ENCODE peak calls at places on chromosomes 2 and 18, in four cellular contexts. One of them, this sample, is unnamed.

GRCh38 chr2:209512951-209513350 is 89.1 kb downstream of the MAP2 start:
- DNase-seq in transverse colon: no peak
- DNase-seq in WERI-Rb-1: no peak
- DNase-seq in MCF 10A: no peak
- DNase-seq in this sample: no peak

GRCh38 chr2:74188018-74188601 is 9.4 kb upstream of the MOB1A start:
- DNase-seq in WERI-Rb-1: peak; percentile 59
- DNase-seq in transverse colon: no peak
- DNase-seq in MCF 10A: peak; percentile 93
- DNase-seq in this sample: no peak

GRCh38 chr18:9094307-9095226 is 7.9 kb upstream of the NDUFV2 start:
- DNase-seq in WERI-Rb-1: no peak
- DNase-seq in MCF 10A: no peak
- DNase-seq in transverse colon: no peak
- DNase-seq in this sample: no peak

GRCh38 chr18:62539284-62540168 is 16.7 kb downstream of the ZCCHC2 start:
- DNase-seq in WERI-Rb-1: no peak
- DNase-seq in MCF 10A: no peak
- DNase-seq in transverse colon: no peak
- DNase-seq in this sample: no peak

GRCh38 chr2:28412625-28413151 is 20.0 kb downstream of the FOSL2 start:
- DNase-seq in MCF 10A: no peak
- DNase-seq in transverse colon: no peak
- DNase-seq in WERI-Rb-1: no peak
- DNase-seq in this sample: no peak

GRCh38 chr2:226023383-226023782 is 623.9 kb downstream of the NYAP2 start:
- DNase-seq in WERI-Rb-1: peak; percentile 27
- DNase-seq in MCF 10A: no peak
- DNase-seq in transverse colon: no peak
- DNase-seq in this sample: no peak

GRCh38 chr2:58006256-58006951 is 40.2 kb upstream of the VRK2 start:
- DNase-seq in MCF 10A: no peak
- DNase-seq in WERI-Rb-1: no peak
- DNase-seq in transverse colon: no peak
- DNase-seq in this sample: no peak

GRCh38 chr18:74577019-74577418 is 20.7 kb upstream of the ZNF407 start:
- DNase-seq in transverse colon: no peak
- DNase-seq in WERI-Rb-1: no peak
- DNase-seq in MCF 10A: no peak
- DNase-seq in this sample: no peak

GRCh38 chr18:2104620-2105462 is 466.5 kb downstream of the METTL4 start:
- DNase-seq in transverse colon: peak; percentile 42
- DNase-seq in MCF 10A: peak; percentile 68
- DNase-seq in WERI-Rb-1: peak; percentile 51
- DNase-seq in this sample: peak; percentile 38

GRCh38 chr2:172464340-172465129 is 37.1 kb downstream of the ITGA6 start:
- DNase-seq in MCF 10A: peak; percentile 71
- DNase-seq in transverse colon: no peak
- DNase-seq in WERI-Rb-1: no peak
- DNase-seq in this sample: no peak

GRCh38 chr2:42331569-42332284 is 29.3 kb downstream of the COX7A2L start:
- DNase-seq in MCF 10A: no peak
- DNase-seq in transverse colon: no peak
- DNase-seq in WERI-Rb-1: no peak
- DNase-seq in this sample: no peak

GRCh38 chr2:129004485-129004884 is 685.8 kb upstream of the HS6ST1 start:
- DNase-seq in transverse colon: peak; percentile 10
- DNase-seq in MCF 10A: peak; percentile 52
- DNase-seq in WERI-Rb-1: no peak
- DNase-seq in this sample: no peak

GRCh38 chr2:12704378-12704777 is 12.4 kb upstream of the TRIB2 start:
- DNase-seq in transverse colon: no peak
- DNase-seq in WERI-Rb-1: no peak
- DNase-seq in MCF 10A: peak; percentile 70
- DNase-seq in this sample: no peak

GRCh38 chr2:160007111-160007510 is 55.3 kb downstream of the PLA2R1 start:
- DNase-seq in WERI-Rb-1: no peak
- DNase-seq in MCF 10A: no peak
- DNase-seq in transverse colon: no peak
- DNase-seq in this sample: no peak

GRCh38 chr2:213336253-213336770 is 52.0 kb downstream of the SPAG16 start:
- DNase-seq in MCF 10A: no peak
- DNase-seq in WERI-Rb-1: no peak
- DNase-seq in transverse colon: no peak
- DNase-seq in this sample: no peak

GRCh38 chr18:43887491-43887890 is 610.2 kb upstream of the SYT4 start:
- DNase-seq in MCF 10A: no peak
- DNase-seq in WERI-Rb-1: no peak
- DNase-seq in transverse colon: no peak
- DNase-seq in this sample: no peak

GRCh38 chr2:212237350-212238095 is 301.1 kb downstream of the ERBB4 start:
- DNase-seq in MCF 10A: no peak
- DNase-seq in transverse colon: no peak
- DNase-seq in WERI-Rb-1: peak; percentile 38
- DNase-seq in this sample: no peak

GRCh38 chr2:157269922-157270321 is 12.4 kb downstream of the GALNT5 start:
- DNase-seq in MCF 10A: no peak
- DNase-seq in transverse colon: no peak
- DNase-seq in WERI-Rb-1: no peak
- DNase-seq in this sample: no peak

GRCh38 chr2:184620367-184620766 is 22.0 kb downstream of the ZNF804A start:
- DNase-seq in transverse colon: no peak
- DNase-seq in WERI-Rb-1: no peak
- DNase-seq in MCF 10A: peak; percentile 14
- DNase-seq in this sample: no peak

GRCh38 chr2:150485871-150486538 is 1.5 kb downstream of the RND3 start:
- DNase-seq in transverse colon: peak; percentile 80
- DNase-seq in MCF 10A: peak; percentile 87
- DNase-seq in WERI-Rb-1: peak; percentile 40
- DNase-seq in this sample: peak; percentile 36

GRCh38 chr2:238504181-238504711 is 77.5 kb downstream of the ASB1 start:
- DNase-seq in transverse colon: no peak
- DNase-seq in MCF 10A: no peak
- DNase-seq in WERI-Rb-1: no peak
- DNase-seq in this sample: no peak

DNA sequence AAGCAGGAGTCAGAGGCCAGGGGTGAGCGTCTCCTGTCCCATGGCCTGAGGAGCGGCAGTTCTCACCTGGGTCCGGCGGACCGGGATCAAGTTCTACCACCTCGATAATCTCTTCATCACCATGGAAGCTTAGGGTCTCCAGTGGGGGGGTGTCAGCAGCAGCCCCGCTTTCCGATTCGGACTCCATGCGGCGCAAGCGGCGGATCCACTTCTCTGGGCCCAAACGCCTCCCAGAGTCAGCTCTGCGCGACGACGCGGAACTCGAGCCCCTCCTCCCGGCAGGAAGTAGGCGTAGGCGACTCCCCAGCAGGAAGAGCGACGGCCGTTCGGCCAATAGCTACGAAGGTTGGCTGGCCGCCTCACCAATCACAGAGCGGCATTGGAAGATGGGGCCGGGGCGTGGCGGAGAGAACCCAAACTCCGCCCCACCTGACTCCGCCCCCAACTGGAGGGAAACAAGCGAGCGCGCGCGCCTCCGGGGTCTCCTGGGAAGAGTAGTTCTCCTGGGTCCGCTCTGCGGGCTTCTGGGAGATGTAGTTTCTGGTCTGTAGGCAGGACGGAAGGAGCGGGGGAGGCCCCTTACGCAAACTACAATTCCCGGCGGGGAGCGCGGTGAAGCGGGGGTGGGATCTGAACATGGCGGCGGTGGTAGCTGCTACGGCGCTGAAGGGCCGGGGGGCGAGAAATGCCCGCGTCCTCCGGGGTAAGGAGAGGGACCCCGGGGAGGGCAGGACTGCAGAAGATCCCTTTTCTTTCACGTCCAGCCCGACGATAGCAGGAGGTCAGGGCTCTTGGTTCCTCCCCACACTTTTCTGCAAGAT is at the start of the genes AAMP and PNKD:
- DNase-seq in MCF 10A: peak; percentile 100
- DNase-seq in transverse colon: peak; percentile 100
- DNase-seq in WERI-Rb-1: peak; percentile 99
- DNase-seq in this sample: peak; percentile 99
- TF ChIP-seq CTCF in MCF 10A: no peak
- TF ChIP-seq CTCF in transverse colon: no peak
- TF ChIP-seq CTCF in WERI-Rb-1: peak; percentile 25
- TF ChIP-seq CTCF in this sample: no peak

DNA sequence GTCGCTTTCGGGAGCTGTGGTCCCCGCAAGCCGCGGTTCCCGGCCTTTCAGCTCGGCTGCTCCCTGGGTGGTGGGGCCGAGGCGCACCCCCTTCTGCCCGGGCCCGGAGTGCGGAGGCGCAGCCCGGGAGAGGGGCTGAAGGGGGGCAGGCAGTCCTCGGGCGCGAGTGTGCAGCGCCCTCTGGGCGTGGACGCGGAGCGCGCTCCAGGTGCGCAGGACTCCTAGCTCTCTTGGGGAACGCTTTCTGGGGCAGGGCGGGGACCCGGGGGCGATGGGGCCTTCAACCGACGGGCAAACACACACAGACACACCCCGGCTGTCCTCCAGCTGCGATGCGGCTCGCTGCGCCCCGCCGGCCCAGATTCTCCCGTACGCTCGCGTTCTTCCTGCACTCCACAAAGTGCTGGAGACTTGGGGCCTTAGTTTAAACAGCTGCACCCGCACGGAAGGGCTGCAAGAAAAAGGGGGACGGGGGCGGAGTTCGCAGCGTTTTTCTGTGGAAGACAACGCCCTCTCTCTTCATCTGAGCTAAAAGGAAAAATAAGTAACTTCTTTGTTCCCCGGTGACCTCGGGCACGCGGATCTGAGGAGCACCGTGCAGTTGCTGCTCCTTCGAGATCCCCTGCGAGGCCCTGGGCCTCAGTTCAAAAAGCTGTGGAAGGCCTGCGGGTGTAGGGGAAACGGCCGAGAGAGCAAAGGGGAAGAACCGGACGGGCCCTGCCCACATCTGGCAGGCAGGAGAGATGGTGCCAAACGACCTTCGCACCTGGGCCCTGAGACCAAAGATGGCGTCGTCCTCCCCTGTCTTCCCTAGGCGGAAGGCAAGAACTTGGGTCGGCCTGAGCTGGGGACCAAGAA is 593 bp upstream of the SDC1 start:
- DNase-seq in transverse colon: peak; percentile 91
- DNase-seq in WERI-Rb-1: peak; percentile 93
- DNase-seq in MCF 10A: peak; percentile 81
- DNase-seq in this sample: no peak
- TF ChIP-seq CTCF in transverse colon: peak; percentile 43
- TF ChIP-seq CTCF in WERI-Rb-1: peak; percentile 96
- TF ChIP-seq CTCF in MCF 10A: peak; percentile 79
- TF ChIP-seq CTCF in this sample: no peak

DNA sequence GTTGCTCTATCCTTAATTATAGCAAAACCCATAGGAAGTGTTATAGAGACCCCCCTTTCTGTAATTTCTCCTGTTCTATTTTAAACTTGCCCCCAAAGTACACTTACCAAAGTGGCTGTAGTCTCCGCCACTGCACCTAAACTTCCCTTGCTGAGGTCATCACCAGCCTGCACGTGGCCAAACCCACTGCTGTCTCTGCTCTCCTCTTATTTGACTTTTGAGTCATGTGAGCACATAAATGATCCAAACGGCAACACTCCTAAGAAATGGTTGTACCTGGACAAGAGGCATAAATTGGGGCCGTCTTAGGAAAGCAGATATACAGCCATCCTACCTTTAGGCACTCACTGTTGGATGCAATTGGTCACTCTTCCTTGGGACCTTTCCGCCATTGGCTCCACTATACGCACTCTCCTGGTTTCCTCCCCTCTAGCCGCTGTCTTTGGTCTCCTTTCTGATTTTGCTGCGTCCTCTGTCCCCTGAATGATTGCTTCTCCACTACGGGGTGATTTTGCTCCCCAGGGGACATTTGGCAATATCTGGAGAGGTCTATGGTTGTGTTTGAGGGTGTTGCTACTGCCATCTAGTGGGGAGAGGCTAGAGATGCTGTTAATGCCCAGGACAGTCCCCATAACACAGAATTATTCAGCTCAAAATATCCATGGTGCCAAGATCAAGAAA is 19.2 kb upstream of the IL36G start:
- DNase-seq in WERI-Rb-1: peak; percentile 28
- DNase-seq in MCF 10A: peak; percentile 85
- DNase-seq in transverse colon: no peak
- DNase-seq in this sample: no peak
- TF ChIP-seq CTCF in WERI-Rb-1: peak; percentile 81
- TF ChIP-seq CTCF in MCF 10A: peak; percentile 69
- TF ChIP-seq CTCF in transverse colon: peak; percentile 80
- TF ChIP-seq CTCF in this sample: no peak

GRCh38 chr2:197310940-197311485 is 433 bp upstream of the ANKRD44 start:
- DNase-seq in MCF 10A: no peak
- DNase-seq in transverse colon: no peak
- DNase-seq in WERI-Rb-1: no peak
- DNase-seq in this sample: no peak

GRCh38 chr2:197308635-197309368 is 1.8 kb downstream of the ANKRD44 start:
- DNase-seq in MCF 10A: no peak
- DNase-seq in WERI-Rb-1: no peak
- DNase-seq in transverse colon: no peak
- DNase-seq in this sample: no peak

GRCh38 chr2:197309369-197310231 is 980 bp downstream of the ANKRD44 start:
- DNase-seq in transverse colon: peak; percentile 43
- DNase-seq in MCF 10A: no peak
- DNase-seq in WERI-Rb-1: peak; percentile 10
- DNase-seq in this sample: no peak

GRCh38 chr2:197311521-197312033 is 997 bp upstream of the ANKRD44 start:
- DNase-seq in transverse colon: no peak
- DNase-seq in MCF 10A: no peak
- DNase-seq in WERI-Rb-1: no peak
- DNase-seq in this sample: no peak

GRCh38 chr2:197310271-197310939 is at the start of gene ANKRD44:
- DNase-seq in WERI-Rb-1: peak; percentile 87
- DNase-seq in MCF 10A: peak; percentile 79
- DNase-seq in transverse colon: peak; percentile 90
- DNase-seq in this sample: peak; percentile 60
- TF ChIP-seq CTCF in WERI-Rb-1: peak; percentile 46
- TF ChIP-seq CTCF in MCF 10A: peak; percentile 23
- TF ChIP-seq CTCF in transverse colon: peak; percentile 30
- TF ChIP-seq CTCF in this sample: peak; percentile 24

DNA sequence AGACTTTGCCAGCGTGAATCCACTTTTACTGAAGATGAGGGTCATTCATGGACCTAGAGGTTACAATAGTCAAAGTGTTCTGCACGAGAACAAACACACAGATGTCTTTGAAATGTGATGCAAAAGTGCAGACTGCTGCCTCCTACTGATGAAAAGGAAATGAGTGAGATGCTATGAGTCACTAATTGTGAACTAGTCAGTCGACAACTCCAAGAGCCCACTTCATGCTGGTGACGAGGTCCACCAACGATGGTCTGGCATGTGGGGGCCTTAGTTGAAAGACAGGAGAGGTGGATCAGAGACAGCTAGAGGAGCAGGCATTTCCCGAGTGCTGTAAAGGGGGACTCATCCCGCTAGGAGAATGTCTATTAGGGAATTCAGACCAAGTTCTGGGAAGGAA is 17.1 kb upstream of the ZNF236 start:
- DNase-seq in transverse colon: no peak
- DNase-seq in WERI-Rb-1: no peak
- DNase-seq in MCF 10A: peak; percentile 50
- DNase-seq in this sample: no peak
- TF ChIP-seq CTCF in transverse colon: no peak
- TF ChIP-seq CTCF in WERI-Rb-1: peak; percentile 32
- TF ChIP-seq CTCF in MCF 10A: no peak
- TF ChIP-seq CTCF in this sample: no peak

GRCh38 chr18:71398530-71398929 is 1109.7 kb downstream of the SOCS6 start:
- DNase-seq in WERI-Rb-1: peak; percentile 50
- DNase-seq in transverse colon: no peak
- DNase-seq in MCF 10A: peak; percentile 45
- DNase-seq in this sample: no peak
- TF ChIP-seq CTCF in WERI-Rb-1: peak; percentile 62
- TF ChIP-seq CTCF in transverse colon: no peak
- TF ChIP-seq CTCF in MCF 10A: peak; percentile 41
- TF ChIP-seq CTCF in this sample: no peak